ENCODE peak calls at places on chromosome 1, in nine cellular contexts. C is kidney, Y is testis, P is prostate gland, R is body of pancreas, U is astrocyte of the spinal cord, N is endothelial cell, L is omental fat pad, A is WTC11. I is an unnamed sample.

GRCh38 chr1:29365906-29366670 is 129.8 kb downstream of the PTPRU start:
- DNase-seq in C (no peak), R (no peak), U (no peak), N (no peak), L (no peak), A (no peak), Y (no peak), P (no peak), I (no peak)

GRCh38 chr1:3536395-3536794 is 74.9 kb downstream of the MEGF6 start:
- DNase-seq in Y (no peak), U (no peak), R (no peak), L (no peak), C (no peak), P (no peak), A (no peak), N (no peak), I (no peak)

GRCh38 chr1:217907504-217907903 is 276.4 kb downstream of the SPATA17 start:
- DNase-seq in A (no peak), L (no peak), N (no peak), U (no peak), Y (no peak), C (no peak), R (no peak), P (no peak), I (no peak)

GRCh38 chr1:58670200-58670599 is 29.7 kb downstream of the MYSM1 start:
- DNase-seq in Y (no peak), P (no peak), R (no peak), N (no peak), C (no peak), A (no peak), L (no peak), U (no peak), I (no peak)

GRCh38 chr1:153431928-153432327 is 15.6 kb downstream of the S100A7A start:
- DNase-seq in N (no peak), C (no peak), U (no peak), L (no peak), P (no peak), R (no peak), Y (no peak), A (no peak), I (no peak)

GRCh38 chr1:180237850-180238476 is 7.9 kb downstream of the LHX4 start:
- DNase-seq in N (no peak), L (no peak), P (no peak), A (no peak), C (no peak), U (no peak), R (no peak), Y (no peak), I (no peak)

GRCh38 chr1:27601771-27602509 is 2.0 kb downstream of the AHDC1 start:
- DNase-seq in A (no peak), L (no peak), Y (no peak), P (peak), R (peak), U (no peak), C (peak), N (peak), I (no peak)

GRCh38 chr1:48530727-48531351 is 58.8 kb upstream of the SPATA6 start:
- DNase-seq in N (peak), R (peak), L (no peak), A (peak), Y (peak), C (no peak), P (peak), U (peak), I (peak)

GRCh38 chr1:47443530-47444316 is 5.9 kb downstream of the FOXD2 start:
- DNase-seq in C (no peak), N (no peak), Y (no peak), A (peak), L (no peak), P (no peak), U (no peak), R (no peak), I (no peak)

DNA sequence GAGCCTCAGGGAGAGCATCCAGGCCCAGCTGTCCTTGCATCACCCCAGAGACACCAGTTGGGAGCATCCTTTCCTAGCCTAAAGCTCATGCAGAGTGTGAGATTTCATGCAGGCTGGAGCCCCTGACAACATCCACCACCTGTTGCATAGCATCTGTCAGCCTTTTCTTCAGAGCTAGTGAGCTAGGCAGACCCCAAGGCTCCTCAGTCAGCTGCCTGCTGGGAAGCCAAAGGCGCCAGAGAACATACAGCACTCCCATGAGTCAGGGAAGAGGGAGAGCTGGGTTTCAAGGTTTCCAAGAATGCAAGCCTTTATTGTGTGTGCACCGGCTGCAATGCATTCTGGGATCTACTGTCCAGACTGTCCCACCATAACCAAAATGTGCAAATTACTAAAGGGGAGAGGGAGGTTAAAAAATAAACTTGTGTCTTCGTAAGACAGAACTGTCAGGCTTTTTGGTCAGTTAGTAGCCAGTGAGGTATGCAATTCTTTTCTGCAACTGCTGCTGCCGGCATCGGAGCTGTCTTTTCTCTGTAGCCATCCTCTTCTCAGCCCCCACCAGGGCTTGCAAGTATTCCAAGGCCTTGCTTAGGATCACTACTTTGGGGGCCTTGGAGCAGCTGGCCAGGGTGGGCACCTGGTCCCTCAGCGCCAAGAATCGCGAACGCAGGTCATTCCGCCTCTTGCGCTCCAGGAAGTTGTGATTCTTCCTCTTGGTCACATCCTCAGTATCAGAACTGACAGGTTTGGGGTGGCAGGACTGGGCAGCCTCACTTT is 4.6 kb downstream of the MYCL start:
- DNase-seq in P (no peak), C (no peak), U (peak), R (no peak), Y (no peak), A (no peak), L (no peak), N (no peak), I (no peak)
- TF ChIP-seq CTCF in P (no peak), C (no peak), U (no peak), R (no peak), Y (no peak), A (no peak), L (no peak), N (no peak), I (no peak)

DNA sequence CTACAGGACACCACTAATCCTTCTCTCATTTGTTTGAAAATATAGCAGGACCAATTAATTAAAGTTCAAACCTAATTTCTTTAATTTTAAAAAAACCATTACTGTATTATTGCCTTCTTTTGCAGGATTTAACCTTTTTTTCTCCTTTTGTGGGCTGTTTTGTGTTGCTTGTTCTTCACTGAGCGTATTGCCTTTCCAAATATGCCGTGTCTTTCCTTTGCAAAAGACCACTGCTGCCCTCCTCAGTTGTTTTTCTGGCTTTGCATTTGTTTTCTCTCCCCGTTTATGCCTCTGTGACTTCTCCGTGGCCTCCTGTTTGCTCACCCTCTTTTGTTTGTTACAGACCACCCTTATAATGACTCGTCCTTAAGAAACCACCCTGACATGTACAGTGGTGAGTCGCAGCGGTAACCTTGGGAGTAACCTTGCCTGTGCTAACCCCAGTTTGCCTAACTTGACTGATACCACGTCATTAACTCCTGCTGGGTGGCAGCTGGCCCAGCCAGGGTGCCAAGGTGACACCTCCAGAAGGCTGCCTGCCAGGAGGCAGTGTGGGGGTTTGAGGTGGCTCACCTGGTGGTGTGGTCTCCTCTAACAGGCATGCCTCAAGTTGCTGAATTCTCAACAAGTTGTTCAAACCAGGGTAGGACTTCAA is 81.1 kb upstream of the CNTN2 start:
- DNase-seq in C (no peak), Y (no peak), L (no peak), N (no peak), A (no peak), P (no peak), R (peak), U (no peak), I (no peak)
- TF ChIP-seq CTCF in C (no peak), Y (no peak), L (no peak), N (no peak), A (no peak), P (no peak), R (no peak), U (no peak), I (no peak)

GRCh38 chr1:225882008-225882698 is at the start of gene TMEM63A:
- DNase-seq in P (peak), R (peak), U (peak), C (peak), N (peak), A (peak), Y (peak), L (peak), I (peak)
- TF ChIP-seq CTCF in P (no peak), R (peak), U (no peak), C (peak), N (no peak), A (no peak), Y (no peak), L (no peak), I (no peak)

GRCh38 chr1:170698301-170698700 is 34.4 kb downstream of the PRRX1 start:
- DNase-seq in P (no peak), U (no peak), A (no peak), R (no peak), N (no peak), L (no peak), C (no peak), Y (no peak), I (no peak)
- TF ChIP-seq CTCF in P (no peak), U (no peak), A (no peak), R (no peak), N (no peak), L (no peak), C (no peak), Y (no peak), I (no peak)

DNA sequence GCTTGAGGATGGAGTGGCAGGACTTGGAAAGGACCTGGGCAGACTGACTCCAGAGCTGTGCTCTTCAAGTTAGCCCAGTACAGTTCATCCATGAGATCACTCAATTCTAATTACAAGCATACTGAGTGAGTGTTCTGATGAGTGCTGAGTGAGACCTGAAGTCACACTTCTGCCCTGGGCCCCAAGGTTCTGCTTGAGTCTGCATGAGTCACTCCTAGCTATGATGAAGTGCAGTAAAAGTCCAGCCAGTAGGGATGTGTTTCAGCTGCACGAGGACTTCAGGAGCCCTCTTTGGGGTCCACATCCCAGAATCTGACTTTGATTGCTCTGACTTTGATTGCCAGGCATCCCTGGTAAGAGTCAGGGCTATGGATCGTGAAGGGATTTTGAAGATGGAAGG is 35.8 kb downstream of the PLEKHA6 start:
- DNase-seq in A (no peak), N (no peak), Y (no peak), P (no peak), L (no peak), U (peak), R (no peak), C (no peak), I (no peak)
- TF ChIP-seq CTCF in A (no peak), N (no peak), Y (no peak), P (no peak), L (no peak), U (no peak), R (no peak), C (no peak), I (no peak)

GRCh38 chr1:94739521-94740061 is 80.6 kb upstream of the SLC44A3 start:
- DNase-seq in L (no peak), R (peak), C (no peak), P (no peak), Y (no peak), U (peak), A (no peak), N (no peak), I (no peak)

GRCh38 chr1:94736073-94736472 is 84.1 kb upstream of the SLC44A3 start:
- DNase-seq in A (no peak), U (no peak), L (no peak), R (no peak), C (no peak), Y (no peak), P (no peak), N (no peak), I (no peak)

GRCh38 chr1:94737124-94737998 is 82.8 kb upstream of the SLC44A3 start:
- DNase-seq in C (no peak), Y (no peak), L (no peak), A (no peak), R (no peak), U (peak), N (no peak), P (no peak), I (no peak)

GRCh38 chr1:94736549-94736948 is 83.6 kb upstream of the SLC44A3 start:
- DNase-seq in R (no peak), N (no peak), P (no peak), A (no peak), Y (no peak), C (no peak), U (no peak), L (no peak), I (no peak)

DNA sequence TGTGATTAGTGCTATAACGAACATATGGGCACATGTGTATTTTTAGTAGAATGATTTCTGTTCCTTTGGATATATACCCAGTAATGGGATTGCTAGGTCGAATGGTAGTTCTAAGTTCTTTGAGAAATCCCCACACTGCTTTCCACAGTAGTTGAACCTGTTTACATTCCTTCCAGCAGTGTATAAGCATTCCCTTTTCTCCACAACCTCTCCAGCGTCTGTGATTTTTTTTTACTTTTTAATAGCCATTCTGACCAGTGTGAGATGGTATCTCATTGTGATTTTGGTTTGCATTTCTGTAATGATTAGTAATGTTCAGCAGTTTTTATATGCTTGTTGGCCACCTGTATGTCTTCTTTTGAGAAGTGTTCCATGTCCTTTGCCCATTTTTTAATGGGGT is 81.8 kb upstream of the SLC44A3 start:
- DNase-seq in P (no peak), C (no peak), U (no peak), Y (no peak), L (no peak), A (no peak), R (no peak), N (no peak), I (no peak)
- TF ChIP-seq CTCF in P (no peak), C (no peak), U (no peak), Y (no peak), L (no peak), A (no peak), R (no peak), N (no peak), I (no peak)

GRCh38 chr1:233625087-233625486 is 11.2 kb downstream of the KCNK1 start:
- DNase-seq in P (no peak), N (no peak), C (no peak), L (no peak), U (no peak), R (no peak), Y (no peak), A (no peak), I (no peak)

GRCh38 chr1:233625510-233625981 is 11.6 kb downstream of the KCNK1 start:
- DNase-seq in N (no peak), L (no peak), Y (no peak), C (no peak), R (no peak), P (no peak), U (no peak), A (no peak), I (no peak)

GRCh38 chr1:233629305-233629935 is 15.5 kb downstream of the KCNK1 start:
- DNase-seq in L (no peak), U (no peak), A (no peak), R (no peak), N (no peak), P (no peak), Y (no peak), C (no peak), I (no peak)

GRCh38 chr1:233627823-233628222 is 13.9 kb downstream of the KCNK1 start:
- DNase-seq in P (no peak), C (no peak), R (no peak), A (no peak), Y (no peak), N (no peak), U (no peak), L (no peak), I (no peak)

GRCh38 chr1:233627376-233627775 is 13.5 kb downstream of the KCNK1 start:
- DNase-seq in P (no peak), L (no peak), C (no peak), R (no peak), Y (no peak), A (no peak), U (no peak), N (no peak), I (no peak)
- TF ChIP-seq CTCF in P (no peak), L (no peak), C (no peak), R (no peak), Y (no peak), A (no peak), U (no peak), N (no peak), I (no peak)

DNA sequence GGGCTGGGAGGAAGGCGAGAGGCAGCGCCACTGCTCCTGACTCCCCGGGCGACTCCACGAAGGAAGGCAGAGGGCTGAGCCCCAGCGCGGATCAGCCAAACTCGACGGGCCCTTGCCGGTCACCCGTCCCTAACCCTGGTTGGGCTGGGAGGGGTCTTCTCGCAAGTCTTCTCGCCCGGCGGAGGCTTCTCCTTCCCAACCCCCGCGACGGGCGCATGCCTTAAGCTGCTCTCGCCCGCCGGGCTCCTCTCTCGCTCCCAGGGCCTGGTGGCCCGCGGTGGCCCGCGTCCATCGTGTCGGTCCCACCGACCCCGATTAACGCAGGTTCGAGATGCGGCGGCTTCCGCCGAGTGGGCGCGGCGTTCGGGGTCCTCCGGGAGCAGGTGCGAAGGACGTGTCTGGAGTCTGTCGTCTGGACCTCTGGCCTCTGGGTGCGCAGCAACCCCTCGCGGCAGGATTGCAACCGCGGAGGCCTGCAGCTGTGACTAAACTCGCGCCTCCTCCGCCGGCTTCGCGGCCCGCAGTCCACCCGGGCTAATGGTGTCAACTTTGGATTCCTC is 29.0 kb upstream of the PPM1J start:
- DNase-seq in Y (peak), R (peak), L (no peak), P (no peak), C (peak), A (peak), U (peak), N (peak), I (no peak)
- TF ChIP-seq CTCF in Y (no peak), R (peak), L (no peak), P (no peak), C (peak), A (no peak), U (peak), N (no peak), I (no peak)